ENCODE peak calls at places on chromosome 21, in ten cellular contexts. Y, T, O, V, K, E, X, W, Z and N are unnamed samples.
A peak's percentile ranks its signal among the peaks of the same experiment; 100 is the strongest.

GRCh38 chr21:28633803-28634572 is 358.7 kb downstream of the LTN1 start:
- DNase-seq in X (no peak), O (no peak), V (no peak), E (no peak), K (no peak), Y (no peak), T (no peak), W (no peak), Z (no peak), N (no peak)

GRCh38 chr21:15839026-15839425 is 109.2 kb downstream of the USP25 start:
- DNase-seq in Z (no peak), T (no peak), W (no peak), E (no peak), V (no peak), O (no peak), X (no peak), Y (no peak), K (no peak), N (no peak)

GRCh38 chr21:35371217-35371616 is 322.1 kb upstream of the RUNX1 start:
- DNase-seq in W (no peak), T (no peak), Z (no peak), Y (no peak), X (no peak), K (no peak), E (no peak), O (no peak), V (no peak), N (no peak)

GRCh38 chr21:38273745-38274544 is 17.2 kb downstream of the KCNJ15 start:
- DNase-seq in X (no peak), V (no peak), E (no peak), W (no peak), T (no peak), Z (no peak), K (no peak), O (no peak), Y (no peak), N (no peak)

GRCh38 chr21:45576838-45577737 is 34.8 kb upstream of the SLC19A1 start:
- DNase-seq in E (no peak), Y (no peak), O (peak; percentile 13), X (no peak), V (no peak), T (no peak), W (no peak), K (no peak), Z (no peak), N (no peak)

GRCh38 chr21:25373126-25374082 is 233.9 kb downstream of the MRPL39 start:
- DNase-seq in X (no peak), K (no peak), V (no peak), W (no peak), O (no peak), T (no peak), Y (no peak), E (no peak), Z (no peak), N (no peak)

GRCh38 chr21:32018381-32018780 is 145.6 kb downstream of the HUNK start:
- DNase-seq in W (no peak), Z (no peak), V (no peak), X (no peak), Y (no peak), E (no peak), O (no peak), T (no peak), K (no peak), N (no peak)

GRCh38 chr21:24076179-24076578 is 1531.1 kb downstream of the MRPL39 start:
- DNase-seq in V (no peak), E (no peak), Z (no peak), K (no peak), T (no peak), Y (no peak), X (no peak), O (no peak), W (no peak), N (no peak)

GRCh38 chr21:34707876-34708325 is 39.1 kb downstream of the CLIC6 start:
- DNase-seq in W (no peak), T (peak; percentile 79), E (no peak), V (no peak), O (no peak), Y (no peak), X (no peak), K (peak; percentile 31), Z (peak; percentile 35), N (no peak)

GRCh38 chr21:42269382-42269781 is 45.8 kb downstream of the TFF3 start:
- DNase-seq in K (no peak), Z (no peak), V (no peak), W (no peak), E (no peak), O (no peak), X (no peak), Y (no peak), T (no peak), N (no peak)

GRCh38 chr21:45192332-45192731 is 95.4 kb downstream of the POFUT2 start:
- DNase-seq in X (no peak), E (no peak), Z (no peak), T (no peak), K (peak; percentile 7), W (no peak), O (no peak), Y (no peak), V (no peak), N (no peak)

GRCh38 chr21:45347048-45347711 is 57.8 kb upstream of the COL18A1 start:
- DNase-seq in Z (no peak), V (no peak), X (no peak), K (no peak), O (no peak), E (no peak), Y (no peak), T (no peak), W (no peak), N (no peak)

GRCh38 chr21:20445971-20446370 is 552.2 kb upstream of the NCAM2 start:
- DNase-seq in Z (no peak), T (no peak), E (no peak), K (no peak), O (no peak), W (no peak), Y (no peak), V (no peak), X (no peak), N (no peak)